ENCODE peak calls at places on chromosome 3, in ten cellular contexts. J is tibial nerve, V is A549, K is upper lobe of left lung, A is K562, G is transverse colon, T is heart left ventricle, C is endothelial cell of umbilical vein, L is stomach, Q is lower leg skin. P is an unnamed sample.

GRCh38 chr3:134432236-134432635 is 53.5 kb downstream of the ANAPC13 start:
- DNase-seq in J (no peak), V (no peak), K (no peak), A (no peak), G (no peak), T (no peak), C (no peak), L (no peak), Q (no peak), P (no peak)

GRCh38 chr3:14879161-14879888 is 60.6 kb downstream of the FGD5 start:
- DNase-seq in J (no peak), V (peak), K (peak), A (no peak), G (peak), T (no peak), C (no peak), L (no peak), Q (no peak), P (peak)

GRCh38 chr3:126521122-126521891 is 2.6 kb upstream of the CHST13 start:
- DNase-seq in J (no peak), V (no peak), K (no peak), A (no peak), G (no peak), T (peak), C (no peak), L (no peak), Q (no peak), P (no peak)

GRCh38 chr3:18047052-18047451 is 304.6 kb upstream of the TBC1D5 start:
- DNase-seq in J (no peak), V (no peak), K (no peak), A (no peak), G (no peak), T (no peak), C (no peak), L (no peak), Q (no peak), P (no peak)

GRCh38 chr3:69197455-69197854 is 75.1 kb upstream of the LMOD3 start:
- DNase-seq in J (no peak), V (no peak), K (no peak), A (no peak), G (no peak), T (no peak), C (no peak), L (no peak), Q (no peak), P (no peak)

GRCh38 chr3:8760091-8760490 is 9.3 kb downstream of the OXTR start:
- DNase-seq in J (no peak), V (no peak), K (no peak), A (no peak), G (no peak), T (no peak), C (no peak), L (no peak), Q (no peak), P (no peak)

GRCh38 chr3:72474775-72475174 is 373.5 kb downstream of the SHQ1 start:
- DNase-seq in J (no peak), V (no peak), K (no peak), A (no peak), G (no peak), T (no peak), C (no peak), L (no peak), Q (no peak), P (no peak)

GRCh38 chr3:177977381-177978158 is 558.7 kb upstream of the KCNMB2 start:
- DNase-seq in J (no peak), V (peak), K (no peak), A (no peak), G (no peak), T (no peak), C (peak), L (no peak), Q (no peak), P (no peak)

GRCh38 chr3:5095879-5096278 is 26.2 kb upstream of the ARL8B start:
- DNase-seq in J (no peak), V (no peak), K (no peak), A (no peak), G (no peak), T (peak), C (no peak), L (no peak), Q (no peak), P (peak)

GRCh38 chr3:19149388-19149787 is 1.1 kb downstream of the KCNH8 start:
- DNase-seq in J (no peak), V (peak), K (no peak), A (no peak), G (no peak), T (no peak), C (no peak), L (no peak), Q (no peak), P (peak)

GRCh38 chr3:139982404-139982803 is 47.4 kb downstream of the CLSTN2 start:
- DNase-seq in J (no peak), V (no peak), K (no peak), A (no peak), G (no peak), T (no peak), C (no peak), L (no peak), Q (no peak), P (no peak)

GRCh38 chr3:114447950-114448479 is 154.2 kb downstream of the TIGIT start:
- DNase-seq in J (no peak), V (no peak), K (no peak), A (no peak), G (no peak), T (no peak), C (no peak), L (no peak), Q (no peak), P (no peak)

GRCh38 chr3:99499235-99499798 is 139.1 kb upstream of the COL8A1 start:
- DNase-seq in J (no peak), V (peak), K (peak), A (peak), G (no peak), T (no peak), C (peak), L (peak), Q (no peak), P (peak)

GRCh38 chr3:157713101-157713500 is 209.9 kb upstream of the VEPH1 start:
- DNase-seq in J (no peak), V (no peak), K (no peak), A (no peak), G (no peak), T (no peak), C (no peak), L (no peak), Q (no peak), P (no peak)

GRCh38 chr3:169760479-169760878 is 4.4 kb downstream of the TERC start:
- DNase-seq in J (no peak), V (peak), K (no peak), A (peak), G (no peak), T (no peak), C (no peak), L (no peak), Q (no peak), P (no peak)

GRCh38 chr3:58184982-58185360 is 25.8 kb downstream of the DNASE1L3 start:
- DNase-seq in J (no peak), V (no peak), K (no peak), A (no peak), G (no peak), T (no peak), C (no peak), L (no peak), Q (no peak), P (no peak)

GRCh38 chr3:141735176-141735575 is 2.9 kb upstream of the RNF7 start:
- DNase-seq in J (no peak), V (no peak), K (no peak), A (no peak), G (no peak), T (no peak), C (no peak), L (no peak), Q (no peak), P (no peak)

GRCh38 chr3:71201939-71202338 is 381.6 kb downstream of the FOXP1 start:
- DNase-seq in J (peak), V (no peak), K (peak), A (no peak), G (peak), T (no peak), C (no peak), L (peak), Q (peak), P (peak)

GRCh38 chr3:109729111-109729510 is 391.8 kb upstream of the DPPA4 start:
- DNase-seq in J (no peak), V (no peak), K (no peak), A (no peak), G (no peak), T (no peak), C (no peak), L (no peak), Q (no peak), P (no peak)

GRCh38 chr3:126422571-126423091 is 27.9 kb downstream of the CFAP100 start:
- DNase-seq in J (no peak), V (no peak), K (no peak), A (no peak), G (no peak), T (no peak), C (no peak), L (peak), Q (no peak), P (no peak)

GRCh38 chr3:30437172-30437571 is 169.2 kb upstream of the TGFBR2 start:
- DNase-seq in J (peak), V (no peak), K (peak), A (no peak), G (peak), T (no peak), C (no peak), L (no peak), Q (peak), P (no peak)

GRCh38 chr3:195696632-195697278 is 24.0 kb upstream of the MUC20 start:
- DNase-seq in J (no peak), V (no peak), K (no peak), A (peak), G (no peak), T (no peak), C (no peak), L (no peak), Q (no peak), P (no peak)

GRCh38 chr3:25944328-25944727 is 154.4 kb downstream of the OXSM start:
- DNase-seq in J (no peak), V (no peak), K (no peak), A (no peak), G (no peak), T (no peak), C (no peak), L (no peak), Q (no peak), P (no peak)

GRCh38 chr3:163890661-163891060 is 1187.6 kb downstream of the SI start:
- DNase-seq in J (no peak), V (no peak), K (no peak), A (no peak), G (no peak), T (no peak), C (no peak), L (no peak), Q (no peak), P (no peak)

GRCh38 chr3:30691944-30692343 is 85.5 kb downstream of the TGFBR2 start:
- DNase-seq in J (no peak), V (no peak), K (no peak), A (no peak), G (no peak), T (no peak), C (no peak), L (no peak), Q (no peak), P (no peak)

GRCh38 chr3:33420966-33421365 is 19.2 kb downstream of the UBP1 start:
- DNase-seq in J (no peak), V (peak), K (no peak), A (no peak), G (no peak), T (no peak), C (no peak), L (no peak), Q (no peak), P (no peak)

GRCh38 chr3:172877011-172877410 is 126.5 kb downstream of the ECT2 start:
- DNase-seq in J (no peak), V (no peak), K (peak), A (no peak), G (no peak), T (no peak), C (peak), L (no peak), Q (no peak), P (no peak)

DNA sequence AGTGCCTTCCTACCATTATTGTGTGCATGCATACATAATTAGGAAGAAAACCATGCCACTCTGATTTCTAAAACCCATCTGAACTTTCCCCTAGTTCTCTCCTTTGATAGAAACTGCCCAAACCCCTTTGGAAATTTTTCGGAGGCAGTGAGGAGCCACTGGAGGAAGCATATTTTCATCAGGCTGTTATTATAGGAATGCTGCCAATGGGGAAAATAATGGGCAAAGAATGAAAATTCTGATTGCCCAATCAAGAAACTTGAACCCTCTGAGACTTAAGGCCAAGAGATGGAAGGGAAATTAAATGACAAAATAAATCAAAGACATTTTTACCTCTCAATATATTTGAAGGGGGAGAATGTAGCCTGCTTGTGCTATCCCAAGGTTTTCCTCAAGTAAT is 376.0 kb upstream of the PDZRN3 start:
- DNase-seq in J (no peak), V (no peak), K (no peak), A (no peak), G (no peak), T (no peak), C (no peak), L (no peak), Q (no peak), P (no peak)
- H3K4me3 ChIP-seq in J (no peak), V (no peak), K (no peak), A (no peak), G (no peak), T (no peak), C (no peak), L (no peak), Q (no peak), P (no peak)

DNA sequence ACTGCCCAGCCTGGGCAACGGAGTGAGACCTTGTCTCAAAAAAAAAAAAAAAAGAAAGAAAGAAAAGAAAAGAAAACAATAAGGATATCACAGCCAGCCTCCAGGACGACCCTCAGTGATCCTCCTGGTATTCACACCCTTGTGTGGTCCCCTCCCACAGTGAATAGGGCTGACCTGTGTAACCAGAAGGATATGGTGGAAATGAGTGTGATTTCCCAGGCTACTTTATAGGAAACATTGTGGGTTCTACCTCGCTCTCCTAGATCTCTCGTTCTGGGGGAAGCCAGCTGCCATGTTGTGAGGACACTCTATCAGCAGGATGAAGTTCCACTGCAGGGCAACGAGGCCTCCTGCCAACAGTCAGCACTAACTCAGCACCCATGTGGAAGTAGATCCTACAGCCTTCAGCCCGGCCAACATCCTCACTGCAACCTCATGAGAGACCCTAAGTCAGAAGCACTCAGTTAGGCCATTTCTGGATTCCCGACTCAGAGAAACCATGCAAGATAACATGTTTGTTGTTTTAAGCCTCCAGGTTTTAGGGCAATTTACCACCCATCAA is 11.1 kb downstream of the RFTN1 start:
- DNase-seq in J (no peak), V (no peak), K (no peak), A (no peak), G (no peak), T (no peak), C (no peak), L (no peak), Q (no peak), P (no peak)
- TF ChIP-seq POLR2A in J (no peak), V (no peak), K (no peak), A (no peak), G (no peak), T (no peak), C (no peak), L (no peak), Q (no peak), P (no peak)

GRCh38 chr3:101857279-101857678 is 8.0 kb downstream of the NFKBIZ start:
- DNase-seq in J (no peak), V (no peak), K (no peak), A (no peak), G (no peak), T (no peak), C (no peak), L (no peak), Q (no peak), P (no peak)
- H3K4me3 ChIP-seq in J (no peak), V (no peak), K (no peak), A (no peak), G (no peak), T (peak), C (no peak), L (peak), Q (no peak), P (no peak)

DNA sequence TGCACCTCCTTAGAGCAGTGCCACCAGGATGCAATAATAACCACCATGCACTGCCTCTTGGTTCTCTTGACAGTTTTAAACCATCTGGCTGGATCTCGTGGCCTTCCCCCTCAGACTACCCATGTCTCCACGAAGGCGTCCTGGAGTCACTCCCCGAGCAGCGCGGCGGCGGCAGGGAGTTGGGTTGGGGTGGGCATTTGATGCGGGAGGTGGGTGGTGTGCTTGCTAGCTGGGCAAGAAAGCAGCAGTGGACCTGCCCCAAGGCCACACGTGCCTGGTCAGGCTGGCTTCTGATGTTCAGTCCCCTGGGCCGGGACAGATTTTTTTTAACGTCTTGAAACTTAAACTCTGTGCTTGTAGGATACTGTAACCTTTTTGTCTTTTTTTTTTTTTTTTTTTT is 3.9 kb upstream of the TTLL3 start:
- DNase-seq in J (no peak), V (no peak), K (no peak), A (no peak), G (no peak), T (no peak), C (no peak), L (no peak), Q (no peak), P (no peak)
- TF ChIP-seq POLR2A in J (no peak), V (no peak), K (no peak), A (no peak), G (no peak), T (no peak), C (no peak), L (no peak), Q (no peak), P (no peak)

GRCh38 chr3:129001817-129002572 is 891 bp downstream of the EFCC1 start:
- DNase-seq in J (no peak), V (peak), K (no peak), A (no peak), G (no peak), T (no peak), C (peak), L (no peak), Q (no peak), P (no peak)
- H3K4me3 ChIP-seq in J (peak), V (peak), K (peak), A (no peak), G (peak), T (peak), C (peak), L (peak), Q (peak), P (no peak)

GRCh38 chr3:13239467-13239760 is 166.2 kb upstream of the IQSEC1 start:
- DNase-seq in J (no peak), V (no peak), K (no peak), A (no peak), G (no peak), T (no peak), C (no peak), L (no peak), Q (no peak), P (no peak)
- TF ChIP-seq POLR2A in J (no peak), V (no peak), K (no peak), A (no peak), G (no peak), T (no peak), C (no peak), L (no peak), Q (no peak), P (no peak)